ENCODE peak calls at places on chromosomes 6 and 20, in seven cellular contexts. X is T follicular helper cell, I is HT-29, Q is neuronal stem cell, S is NCI-H1436, M is small intestine, L is RWPE1. P is an unnamed sample.

GRCh38 chr6:167560673-167561569 is 236.0 kb downstream of the TTLL2 start:
- DNase-seq in S (no peak), L (no peak), I (no peak), X (no peak), Q (no peak), M (no peak), P (no peak)

GRCh38 chr20:33789109-33789857 is 21.9 kb upstream of the CHMP4B start:
- DNase-seq in I (peak; percentile 100), L (peak; percentile 100), M (peak; percentile 100), X (no peak), Q (no peak), S (no peak), P (no peak)

GRCh38 chr6:116438590-116439448 is 22.4 kb upstream of the CALHM6 start:
- DNase-seq in M (no peak), X (no peak), L (no peak), Q (no peak), I (no peak), S (no peak), P (no peak)

GRCh38 chr20:55701467-55701866 is 303.9 kb downstream of the CBLN4 start:
- DNase-seq in M (no peak), X (no peak), I (no peak), L (no peak), S (no peak), Q (no peak), P (no peak)

GRCh38 chr20:34938466-34939163 is 17.0 kb downstream of the GSS start:
- DNase-seq in Q (no peak), X (no peak), M (peak; percentile 80), S (no peak), I (peak; percentile 33), L (no peak), P (no peak)

GRCh38 chr6:74087898-74088297 is 391.9 kb downstream of the CD109 start:
- DNase-seq in X (no peak), Q (no peak), S (no peak), I (peak; percentile 15), M (no peak), L (no peak), P (no peak)

GRCh38 chr6:53539561-53539960 is 5.3 kb downstream of the GCLC start:
- DNase-seq in Q (no peak), I (no peak), M (peak; percentile 30), L (no peak), S (no peak), X (no peak), P (no peak)

GRCh38 chr20:32240220-32240619 is 32.5 kb downstream of the POFUT1 start:
- DNase-seq in X (no peak), I (no peak), Q (no peak), S (no peak), L (no peak), M (no peak), P (no peak)

GRCh38 chr6:39251406-39251805 is 22.1 kb upstream of the KCNK5 start:
- DNase-seq in I (peak; percentile 33), X (no peak), M (peak; percentile 69), S (no peak), Q (no peak), L (no peak), P (no peak)

GRCh38 chr6:135304883-135305282 is 123.8 kb downstream of the MYB start:
- DNase-seq in S (no peak), X (no peak), Q (no peak), M (no peak), L (no peak), I (no peak), P (no peak)

GRCh38 chr20:19840111-19840705 is 82.2 kb downstream of the RIN2 start:
- DNase-seq in L (no peak), X (no peak), S (no peak), I (no peak), M (no peak), Q (no peak), P (no peak)

GRCh38 chr6:138815221-138815620 is 19.3 kb downstream of the ECT2L start:
- DNase-seq in X (no peak), M (no peak), S (no peak), L (no peak), Q (no peak), I (no peak), P (no peak)

GRCh38 chr6:12404651-12405050 is 114.5 kb downstream of the EDN1 start:
- DNase-seq in Q (no peak), X (no peak), M (no peak), L (no peak), I (no peak), S (no peak), P (no peak)

GRCh38 chr6:84645563-84646266 is 118.7 kb downstream of the TBX18 start:
- DNase-seq in I (peak; percentile 52), Q (no peak), L (peak; percentile 38), M (no peak), X (no peak), S (no peak), P (no peak)

GRCh38 chr6:12841619-12842018 is 125.1 kb downstream of the PHACTR1 start:
- DNase-seq in Q (no peak), M (no peak), L (no peak), I (no peak), X (no peak), S (no peak), P (no peak)